ENCODE peak calls at places on chromosomes 16 and 17, in ten cellular contexts. O, N, E, A, Y, M, F, D, C and R are unnamed samples.

GRCh38 chr17:51056813-51057510 is 63.7 kb downstream of the SPAG9 start:
- DNase-seq in O (peak), N (peak), E (peak), A (peak), Y (peak), M (peak), F (no peak), D (peak), C (no peak), R (peak)

GRCh38 chr16:48681520-48681919 is 71.5 kb upstream of the N4BP1 start:
- DNase-seq in O (no peak), N (no peak), E (no peak), A (no peak), Y (no peak), M (no peak), F (no peak), D (no peak), C (no peak), R (no peak)

GRCh38 chr17:81703747-81704654 is 834 bp downstream of the MRPL12 start:
- DNase-seq in O (no peak), N (peak), E (no peak), A (no peak), Y (no peak), M (no peak), F (no peak), D (no peak), C (no peak), R (no peak)

GRCh38 chr17:45334231-45334630 is 17.4 kb upstream of the MAP3K14 start:
- DNase-seq in O (no peak), N (no peak), E (no peak), A (no peak), Y (no peak), M (no peak), F (no peak), D (no peak), C (no peak), R (no peak)

GRCh38 chr16:14569213-14569612 is 60.8 kb downstream of the PARN start:
- DNase-seq in O (no peak), N (no peak), E (no peak), A (no peak), Y (no peak), M (no peak), F (no peak), D (no peak), C (no peak), R (no peak)

GRCh38 chr17:17056167-17056562 is 13.9 kb downstream of the MPRIP start:
- DNase-seq in O (no peak), N (no peak), E (no peak), A (no peak), Y (peak), M (no peak), F (no peak), D (no peak), C (no peak), R (peak)

GRCh38 chr17:67021718-67022450 is 22.5 kb upstream of the CACNG1 start:
- DNase-seq in O (no peak), N (no peak), E (no peak), A (no peak), Y (no peak), M (no peak), F (no peak), D (no peak), C (no peak), R (no peak)

GRCh38 chr16:56357291-56357764 is 68.0 kb downstream of the AMFR start:
- DNase-seq in O (no peak), N (peak), E (no peak), A (no peak), Y (no peak), M (no peak), F (no peak), D (no peak), C (no peak), R (peak)

GRCh38 chr17:43399839-43400328 is 1.1 kb downstream of the ARL4D start:
- DNase-seq in O (no peak), N (no peak), E (no peak), A (no peak), Y (no peak), M (no peak), F (no peak), D (no peak), C (no peak), R (no peak)

GRCh38 chr16:71552698-71553503 is 24.0 kb downstream of the TAT start:
- DNase-seq in O (peak), N (no peak), E (peak), A (no peak), Y (no peak), M (no peak), F (no peak), D (no peak), C (no peak), R (no peak)

GRCh38 chr16:85399583-85400284 is 213.4 kb upstream of the GSE1 start:
- DNase-seq in O (no peak), N (no peak), E (no peak), A (no peak), Y (no peak), M (no peak), F (no peak), D (no peak), C (no peak), R (peak)

GRCh38 chr16:72752004-72752695 is 295.8 kb downstream of the ZFHX3 start:
- DNase-seq in O (no peak), N (no peak), E (no peak), A (no peak), Y (no peak), M (no peak), F (no peak), D (no peak), C (no peak), R (no peak)

GRCh38 chr16:87569601-87570559 is 32.4 kb upstream of the JPH3 start:
- DNase-seq in O (no peak), N (no peak), E (no peak), A (no peak), Y (no peak), M (no peak), F (no peak), D (no peak), C (no peak), R (no peak)

GRCh38 chr16:57042157-57043111 is 49.9 kb upstream of the CPNE2 start:
- DNase-seq in O (peak), N (peak), E (no peak), A (no peak), Y (no peak), M (peak), F (peak), D (no peak), C (peak), R (no peak)